ENCODE peak calls at places on chromosomes 12 and 14, in five cellular contexts. V, D, T, K and Z are unnamed samples.

GRCh38 chr12:81759215-81759991 is at the start of gene PPFIA2:
- DNase-seq in K (peak), V (no peak), D (peak), T (no peak), Z (peak)

GRCh38 chr14:80003138-80003537 is 208.2 kb downstream of the DIO2 start:
- DNase-seq in K (no peak), V (peak), D (no peak), T (no peak), Z (no peak)

GRCh38 chr14:101755591-101756324 is 5.8 kb upstream of the PPP2R5C start:
- DNase-seq in V (no peak), K (no peak), T (no peak), D (no peak), Z (no peak)

GRCh38 chr14:88168498-88169165 is 154.4 kb downstream of the KCNK10 start:
- DNase-seq in K (peak), V (peak), T (no peak), D (peak), Z (peak)

GRCh38 chr12:53752651-53753050 is 872 bp upstream of the CISTR start:
- DNase-seq in D (no peak), V (no peak), T (no peak), K (no peak), Z (no peak)

GRCh38 chr14:46036099-46036498 is 615.5 kb downstream of the RPL10L start:
- DNase-seq in V (no peak), T (no peak), D (no peak), K (no peak), Z (no peak)

GRCh38 chr12:79183003-79183402 is 318.4 kb downstream of the SYT1 start:
- DNase-seq in K (no peak), D (no peak), T (no peak), V (no peak), Z (no peak)

GRCh38 chr14:26729851-26730250 is 132.0 kb upstream of the NOVA1 start:
- DNase-seq in V (no peak), T (no peak), D (no peak), K (no peak), Z (no peak)

GRCh38 chr12:31874961-31875608 is 84.1 kb upstream of the RESF1 start:
- DNase-seq in K (peak), T (no peak), D (no peak), V (no peak), Z (no peak)

GRCh38 chr12:113413488-113413939 is 8.7 kb upstream of the SDSL start:
- DNase-seq in K (peak), T (no peak), V (peak), D (no peak), Z (no peak)

GRCh38 chr14:61644834-61645233 is 50.5 kb upstream of the HIF1A start:
- DNase-seq in K (no peak), D (no peak), T (no peak), V (no peak), Z (peak)

GRCh38 chr14:24368562-24369252 is 723 bp downstream of the NFATC4 start:
- DNase-seq in D (peak), K (no peak), V (no peak), T (no peak), Z (peak)

GRCh38 chr12:64039285-64039871 is 182.7 kb downstream of the KICS2 start:
- DNase-seq in V (no peak), D (no peak), K (no peak), T (no peak), Z (no peak)

GRCh38 chr14:41498959-41499358 is 107.7 kb upstream of the LRFN5 start:
- DNase-seq in D (no peak), V (no peak), T (no peak), K (no peak), Z (no peak)

DNA sequence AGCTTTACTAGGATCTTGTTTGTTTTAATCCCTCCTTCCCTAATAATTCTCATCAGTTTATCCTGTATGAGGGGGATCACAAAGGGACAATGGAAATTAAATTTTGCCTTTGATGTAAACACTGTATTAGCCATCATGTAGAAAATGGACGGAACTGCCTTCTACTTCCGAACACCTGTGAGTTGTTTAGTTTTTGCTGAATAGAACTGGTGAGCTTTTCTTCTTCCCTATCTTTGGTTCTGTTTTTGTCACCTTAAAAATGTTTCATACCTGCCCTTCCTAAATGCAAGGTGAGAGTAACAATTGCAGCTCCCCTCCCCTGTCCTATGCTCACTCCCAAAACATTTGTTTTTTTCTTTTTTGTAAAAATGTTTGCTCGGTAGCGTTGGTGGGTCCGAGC is 7.6 kb downstream of the FOXA1 start:
- DNase-seq in T (no peak), V (no peak), K (no peak), D (no peak), Z (no peak)
- TF ChIP-seq SUZ12 in T (no peak), V (no peak), K (no peak), D (no peak), Z (no peak)

GRCh38 chr14:52142504-52142903 is 73.6 kb upstream of the NID2 start:
- DNase-seq in V (no peak), T (no peak), D (no peak), K (no peak), Z (no peak)
- TF ChIP-seq SUZ12 in V (no peak), T (no peak), D (no peak), K (no peak), Z (no peak)

DNA sequence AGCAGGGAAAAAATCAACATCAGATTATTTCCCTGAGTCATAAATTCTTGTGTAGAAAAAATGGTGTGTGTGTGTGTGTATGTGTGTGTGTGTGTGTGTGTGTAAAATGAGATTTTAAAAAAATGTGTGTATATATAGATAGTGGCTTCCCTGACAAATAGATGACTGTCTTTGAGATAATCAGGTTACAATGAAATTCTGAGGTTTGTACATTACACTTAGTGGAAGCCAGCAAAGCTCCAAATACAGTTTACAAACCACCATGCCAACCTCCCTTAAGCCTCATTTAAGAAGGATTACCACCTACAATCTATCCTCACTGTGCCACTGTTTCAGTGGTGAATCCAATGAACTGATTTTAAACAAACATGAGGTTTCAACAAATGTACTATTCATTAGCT is 93.8 kb downstream of the MED13L start:
- DNase-seq in D (no peak), V (no peak), K (no peak), T (no peak), Z (no peak)
- TF ChIP-seq SUZ12 in D (no peak), V (no peak), K (no peak), T (no peak), Z (no peak)

GRCh38 chr12:24562761-24563392 is 386.0 kb downstream of the BCAT1 start:
- DNase-seq in D (peak), V (no peak), T (no peak), K (no peak), Z (peak)

GRCh38 chr12:24560867-24561266 is 388.0 kb downstream of the BCAT1 start:
- DNase-seq in D (no peak), T (no peak), V (no peak), K (no peak), Z (no peak)

GRCh38 chr12:24561411-24561871 is 387.5 kb downstream of the BCAT1 start:
- DNase-seq in D (no peak), V (no peak), T (no peak), K (no peak), Z (peak)

GRCh38 chr12:24561882-24562760 is 386.8 kb downstream of the BCAT1 start:
- DNase-seq in K (peak), D (peak), V (no peak), T (no peak), Z (peak)

GRCh38 chr12:24565300-24565699 is 383.6 kb downstream of the BCAT1 start:
- DNase-seq in T (no peak), D (no peak), V (no peak), K (peak), Z (no peak)
- TF ChIP-seq SUZ12 in T (no peak), D (no peak), V (no peak), K (no peak), Z (no peak)

GRCh38 chr12:108473400-108474055 is 41.5 kb upstream of the FICD start:
- DNase-seq in D (no peak), V (no peak), K (no peak), T (no peak), Z (no peak)

GRCh38 chr12:108468149-108468968 is 46.7 kb upstream of the FICD start:
- DNase-seq in V (peak), D (no peak), K (peak), T (no peak), Z (peak)
- TF ChIP-seq SUZ12 in V (no peak), D (no peak), K (no peak), T (no peak), Z (no peak)

GRCh38 chr14:35287481-35288013 is 4.6 kb upstream of the PSMA6 start:
- DNase-seq in K (no peak), D (no peak), T (peak), V (no peak), Z (no peak)

GRCh38 chr14:35289623-35290022 is 2.6 kb upstream of the PSMA6 start:
- DNase-seq in V (no peak), D (no peak), T (no peak), K (no peak), Z (no peak)

GRCh38 chr14:35286707-35287106 is 5.5 kb upstream of the PSMA6 start:
- DNase-seq in D (no peak), T (no peak), V (no peak), K (no peak), Z (no peak)

GRCh38 chr14:35285168-35285990 is 6.8 kb upstream of the PSMA6 start:
- DNase-seq in D (no peak), T (peak), K (no peak), V (no peak), Z (no peak)

GRCh38 chr14:35285991-35286564 is 6.1 kb upstream of the PSMA6 start:
- DNase-seq in T (no peak), D (no peak), K (no peak), V (no peak), Z (no peak)
- TF ChIP-seq SUZ12 in T (no peak), D (no peak), K (no peak), V (no peak), Z (no peak)

DNA sequence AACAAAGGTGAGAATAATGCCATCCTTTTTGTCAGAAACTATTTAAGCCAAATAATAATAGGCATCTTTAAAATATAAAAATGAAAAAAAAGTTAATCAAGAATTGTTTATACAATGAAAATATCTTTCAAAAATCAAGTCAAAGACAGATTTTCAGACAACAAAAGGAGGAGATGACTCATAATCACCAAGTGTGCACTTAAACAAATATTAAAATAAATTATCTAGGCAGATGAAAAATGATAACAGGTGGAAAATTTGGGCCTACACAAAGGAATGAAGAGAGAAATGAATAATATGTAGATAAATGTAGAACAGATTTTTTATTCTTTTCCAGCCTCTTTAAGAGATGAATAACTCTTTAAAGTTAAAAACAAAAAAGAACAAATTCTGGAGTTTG is 250.0 kb upstream of the PLEKHG7 start:
- DNase-seq in D (no peak), T (no peak), K (no peak), V (no peak), Z (no peak)
- TF ChIP-seq SUZ12 in D (no peak), T (no peak), K (no peak), V (no peak), Z (no peak)

GRCh38 chr12:67889935-67890334 is 99.3 kb upstream of the IFNG-AS1 start:
- DNase-seq in V (no peak), T (no peak), K (no peak), D (no peak), Z (no peak)

GRCh38 chr12:67891566-67891965 is 97.7 kb upstream of the IFNG-AS1 start:
- DNase-seq in D (no peak), K (no peak), T (no peak), V (no peak), Z (no peak)

GRCh38 chr12:67890726-67891125 is 98.5 kb upstream of the IFNG-AS1 start:
- DNase-seq in T (no peak), K (no peak), V (no peak), D (no peak), Z (no peak)

GRCh38 chr12:67892289-67892688 is 97.0 kb upstream of the IFNG-AS1 start:
- DNase-seq in V (no peak), D (no peak), T (no peak), K (no peak), Z (no peak)

GRCh38 chr12:67893003-67893402 is 96.2 kb upstream of the IFNG-AS1 start:
- DNase-seq in K (no peak), V (no peak), D (no peak), T (no peak), Z (no peak)
- TF ChIP-seq SUZ12 in K (no peak), V (no peak), D (no peak), T (no peak), Z (no peak)